ENCODE peak calls at places on chromosomes 7 and 10, in nine cellular contexts. S, R, V, Q, Z, J, I, E and T are unnamed samples.

GRCh38 chr10:72024596-72024995 is 60.4 kb downstream of the CHST3 start:
- DNase-seq in S (no peak), R (no peak), V (peak; percentile 49), Q (no peak), Z (no peak), J (no peak), I (no peak), E (no peak), T (no peak)

GRCh38 chr7:960269-960871 is 5.9 kb upstream of the ADAP1 start:
- DNase-seq in S (no peak), R (no peak), V (no peak), Q (no peak), Z (no peak), J (no peak), I (peak; percentile 57), E (no peak), T (no peak)

GRCh38 chr7:129389829-129390228 is 44.4 kb upstream of the STRIP2 start:
- DNase-seq in S (no peak), R (no peak), V (no peak), Q (no peak), Z (no peak), J (no peak), I (no peak), E (no peak), T (no peak)

GRCh38 chr10:88374392-88375145 is 208.5 kb downstream of the RNLS start:
- DNase-seq in S (no peak), R (no peak), V (no peak), Q (no peak), Z (no peak), J (no peak), I (no peak), E (no peak), T (no peak)

GRCh38 chr10:73819513-73820093 is 8.2 kb upstream of the NDST2 start:
- DNase-seq in S (peak; percentile 23), R (peak; percentile 79), V (no peak), Q (no peak), Z (peak; percentile 72), J (no peak), I (no peak), E (no peak), T (no peak)

GRCh38 chr7:50369408-50370026 is 65.0 kb downstream of the IKZF1 start:
- DNase-seq in S (no peak), R (peak; percentile 64), V (no peak), Q (peak; percentile 81), Z (no peak), J (peak; percentile 53), I (peak; percentile 11), E (no peak), T (no peak)

GRCh38 chr10:3081383-3081981 is 14.1 kb downstream of the PFKP start:
- DNase-seq in S (no peak), R (no peak), V (no peak), Q (no peak), Z (no peak), J (no peak), I (no peak), E (no peak), T (no peak)

GRCh38 chr7:36082910-36083309 is 70.1 kb upstream of the EEPD1 start:
- DNase-seq in S (no peak), R (peak; percentile 78), V (no peak), Q (no peak), Z (no peak), J (no peak), I (no peak), E (no peak), T (no peak)

GRCh38 chr10:61130366-61130765 is 186.4 kb upstream of the RHOBTB1 start:
- DNase-seq in S (peak; percentile 76), R (no peak), V (no peak), Q (no peak), Z (no peak), J (no peak), I (no peak), E (no peak), T (no peak)

GRCh38 chr10:45379303-45379726 is 5.3 kb downstream of the ALOX5 start:
- DNase-seq in S (no peak), R (no peak), V (no peak), Q (no peak), Z (no peak), J (no peak), I (no peak), E (no peak), T (no peak)